ENCODE peak calls at places on chromosomes 2 and 18, in six cellular contexts. O is HFFc6; Y is uterus; H is hepatic stellate cell; P is breast epithelium; M is naive thymus-derived CD8-positive, alpha-beta T cell. L is an unnamed sample.

GRCh38 chr2:240961878-240962277 is 36.5 kb upstream of the SNED1 start:
- DNase-seq in O (no peak), Y (no peak), H (no peak), P (no peak), M (no peak), L (no peak)

GRCh38 chr2:133249362-133249761 is 318.9 kb downstream of the NCKAP5 start:
- DNase-seq in O (no peak), Y (no peak), H (no peak), P (no peak), M (no peak), L (no peak)

GRCh38 chr2:44941551-44942234 is at the start of gene SIX3:
- DNase-seq in O (no peak), Y (no peak), H (no peak), P (no peak), M (peak), L (no peak)

GRCh38 chr2:237735762-237736161 is 62.8 kb upstream of the RBM44 start:
- DNase-seq in O (no peak), Y (no peak), H (no peak), P (no peak), M (no peak), L (no peak)

GRCh38 chr18:63042351-63042750 is 277.2 kb downstream of the BCL2 start:
- DNase-seq in O (no peak), Y (no peak), H (no peak), P (no peak), M (no peak), L (no peak)

GRCh38 chr2:130365075-130365474 is 9.2 kb downstream of the PTPN18 start:
- DNase-seq in O (no peak), Y (no peak), H (no peak), P (no peak), M (no peak), L (no peak)

GRCh38 chr18:63850010-63850409 is 37.5 kb upstream of the SERPINB2 start:
- DNase-seq in O (peak), Y (no peak), H (no peak), P (no peak), M (no peak), L (no peak)

GRCh38 chr2:159677654-159678053 is 34.7 kb upstream of the MARCHF7 start:
- DNase-seq in O (peak), Y (no peak), H (no peak), P (no peak), M (no peak), L (no peak)

GRCh38 chr2:219350215-219350937 is 17.8 kb upstream of the RESP18 start:
- DNase-seq in O (peak), Y (no peak), H (peak), P (no peak), M (no peak), L (no peak)

GRCh38 chr2:45382744-45383143 is 228.3 kb downstream of the SRBD1 start:
- DNase-seq in O (no peak), Y (no peak), H (no peak), P (no peak), M (no peak), L (no peak)

GRCh38 chr2:20444993-20445910 is 1.6 kb upstream of the RHOB start:
- DNase-seq in O (no peak), Y (no peak), H (no peak), P (no peak), M (no peak), L (no peak)

L was measured in lower lobe of right lung.